ENCODE peak calls at places on chromosomes 2 and 18, in eight cellular contexts. One of them, this sample, is unnamed.

GRCh38 chr18:29874519-29875098 is 1167.9 kb downstream of the DSC3 start:
- DNase-seq in B cell: no peak
- DNase-seq in endodermal cell: peak
- DNase-seq in astrocyte of the spinal cord: peak
- DNase-seq in foreskin fibroblast: peak
- DNase-seq in neural progenitor cell: peak
- DNase-seq in body of pancreas: no peak
- DNase-seq in RWPE1: peak
- DNase-seq in this sample: no peak

GRCh38 chr2:119112230-119112629 is 46.3 kb downstream of the C1QL2 start:
- DNase-seq in B cell: no peak
- DNase-seq in endodermal cell: peak
- DNase-seq in astrocyte of the spinal cord: no peak
- DNase-seq in foreskin fibroblast: no peak
- DNase-seq in neural progenitor cell: no peak
- DNase-seq in body of pancreas: no peak
- DNase-seq in RWPE1: no peak
- DNase-seq in this sample: no peak

GRCh38 chr2:100058014-100058310 is 84.4 kb downstream of the AFF3 start:
- DNase-seq in B cell: no peak
- DNase-seq in endodermal cell: no peak
- DNase-seq in astrocyte of the spinal cord: peak
- DNase-seq in foreskin fibroblast: no peak
- DNase-seq in neural progenitor cell: no peak
- DNase-seq in body of pancreas: no peak
- DNase-seq in RWPE1: no peak
- DNase-seq in this sample: no peak

GRCh38 chr2:241314181-241314932 is 1.1 kb downstream of the HDLBP start:
- DNase-seq in B cell: no peak
- DNase-seq in endodermal cell: no peak
- DNase-seq in astrocyte of the spinal cord: peak
- DNase-seq in foreskin fibroblast: peak
- DNase-seq in neural progenitor cell: no peak
- DNase-seq in body of pancreas: no peak
- DNase-seq in RWPE1: peak
- DNase-seq in this sample: no peak

GRCh38 chr2:128797092-128797491 is 478.4 kb upstream of the HS6ST1 start:
- DNase-seq in B cell: no peak
- DNase-seq in endodermal cell: peak
- DNase-seq in astrocyte of the spinal cord: no peak
- DNase-seq in foreskin fibroblast: no peak
- DNase-seq in neural progenitor cell: no peak
- DNase-seq in body of pancreas: peak
- DNase-seq in RWPE1: no peak
- DNase-seq in this sample: no peak

GRCh38 chr2:206083602-206084467 is 2.1 kb downstream of the INO80D start:
- DNase-seq in B cell: no peak
- DNase-seq in endodermal cell: peak
- DNase-seq in astrocyte of the spinal cord: peak
- DNase-seq in foreskin fibroblast: peak
- DNase-seq in neural progenitor cell: peak
- DNase-seq in body of pancreas: peak
- DNase-seq in RWPE1: no peak
- DNase-seq in this sample: no peak

GRCh38 chr2:9178905-9179571 is 27.6 kb upstream of the ASAP2 start:
- DNase-seq in B cell: no peak
- DNase-seq in endodermal cell: no peak
- DNase-seq in astrocyte of the spinal cord: peak
- DNase-seq in foreskin fibroblast: peak
- DNase-seq in neural progenitor cell: no peak
- DNase-seq in body of pancreas: peak
- DNase-seq in RWPE1: peak
- DNase-seq in this sample: no peak

GRCh38 chr2:50953021-50953420 is 78.9 kb downstream of the NRXN1 start:
- DNase-seq in B cell: no peak
- DNase-seq in endodermal cell: no peak
- DNase-seq in astrocyte of the spinal cord: peak
- DNase-seq in foreskin fibroblast: peak
- DNase-seq in neural progenitor cell: no peak
- DNase-seq in body of pancreas: no peak
- DNase-seq in RWPE1: peak
- DNase-seq in this sample: no peak

GRCh38 chr2:127085260-127085666 is 21.7 kb downstream of the BIN1 start:
- DNase-seq in B cell: peak
- DNase-seq in endodermal cell: no peak
- DNase-seq in astrocyte of the spinal cord: no peak
- DNase-seq in foreskin fibroblast: peak
- DNase-seq in neural progenitor cell: peak
- DNase-seq in body of pancreas: no peak
- DNase-seq in RWPE1: peak
- DNase-seq in this sample: no peak

GRCh38 chr2:235721586-235721985 is 227.7 kb downstream of the AGAP1 start:
- DNase-seq in B cell: no peak
- DNase-seq in endodermal cell: no peak
- DNase-seq in astrocyte of the spinal cord: no peak
- DNase-seq in foreskin fibroblast: no peak
- DNase-seq in neural progenitor cell: no peak
- DNase-seq in body of pancreas: no peak
- DNase-seq in RWPE1: no peak
- DNase-seq in this sample: no peak

GRCh38 chr18:11053293-11053692 is 96.1 kb downstream of the PIEZO2 start:
- DNase-seq in B cell: no peak
- DNase-seq in endodermal cell: no peak
- DNase-seq in astrocyte of the spinal cord: no peak
- DNase-seq in foreskin fibroblast: no peak
- DNase-seq in neural progenitor cell: no peak
- DNase-seq in body of pancreas: no peak
- DNase-seq in RWPE1: no peak
- DNase-seq in this sample: no peak

GRCh38 chr2:85433511-85434089 is 15.1 kb downstream of the SH2D6 start:
- DNase-seq in B cell: no peak
- DNase-seq in endodermal cell: peak
- DNase-seq in astrocyte of the spinal cord: peak
- DNase-seq in foreskin fibroblast: peak
- DNase-seq in neural progenitor cell: no peak
- DNase-seq in body of pancreas: peak
- DNase-seq in RWPE1: peak
- DNase-seq in this sample: no peak

GRCh38 chr18:23355206-23355605 is 97.9 kb upstream of the RIOK3 start:
- DNase-seq in B cell: no peak
- DNase-seq in endodermal cell: no peak
- DNase-seq in astrocyte of the spinal cord: no peak
- DNase-seq in foreskin fibroblast: no peak
- DNase-seq in neural progenitor cell: no peak
- DNase-seq in body of pancreas: no peak
- DNase-seq in RWPE1: no peak
- DNase-seq in this sample: no peak

GRCh38 chr2:43312751-43313641 is 86.6 kb upstream of the ZFP36L2 start:
- DNase-seq in B cell: no peak
- DNase-seq in endodermal cell: no peak
- DNase-seq in astrocyte of the spinal cord: peak
- DNase-seq in foreskin fibroblast: peak
- DNase-seq in neural progenitor cell: no peak
- DNase-seq in body of pancreas: peak
- DNase-seq in RWPE1: no peak
- DNase-seq in this sample: no peak

GRCh38 chr18:75624836-75625235 is 197.3 kb upstream of the SMIM21 start:
- DNase-seq in B cell: no peak
- DNase-seq in endodermal cell: no peak
- DNase-seq in astrocyte of the spinal cord: peak
- DNase-seq in foreskin fibroblast: no peak
- DNase-seq in neural progenitor cell: no peak
- DNase-seq in body of pancreas: no peak
- DNase-seq in RWPE1: no peak
- DNase-seq in this sample: no peak

GRCh38 chr2:190093793-190094192 is 31.3 kb upstream of the MSTN start:
- DNase-seq in B cell: no peak
- DNase-seq in endodermal cell: no peak
- DNase-seq in astrocyte of the spinal cord: no peak
- DNase-seq in foreskin fibroblast: peak
- DNase-seq in neural progenitor cell: no peak
- DNase-seq in body of pancreas: no peak
- DNase-seq in RWPE1: no peak
- DNase-seq in this sample: no peak

GRCh38 chr2:26845021-26845420 is 2.9 kb upstream of the DPYSL5 start:
- DNase-seq in B cell: no peak
- DNase-seq in endodermal cell: no peak
- DNase-seq in astrocyte of the spinal cord: no peak
- DNase-seq in foreskin fibroblast: no peak
- DNase-seq in neural progenitor cell: no peak
- DNase-seq in body of pancreas: no peak
- DNase-seq in RWPE1: no peak
- DNase-seq in this sample: no peak

GRCh38 chr2:26846334-26846863 is 1.5 kb upstream of the DPYSL5 start:
- DNase-seq in B cell: peak
- DNase-seq in endodermal cell: peak
- DNase-seq in astrocyte of the spinal cord: peak
- DNase-seq in foreskin fibroblast: peak
- DNase-seq in neural progenitor cell: peak
- DNase-seq in body of pancreas: peak
- DNase-seq in RWPE1: peak
- DNase-seq in this sample: peak

GRCh38 chr2:26838121-26838906 is 9.6 kb upstream of the DPYSL5 start:
- DNase-seq in B cell: no peak
- DNase-seq in endodermal cell: no peak
- DNase-seq in astrocyte of the spinal cord: peak
- DNase-seq in foreskin fibroblast: peak
- DNase-seq in neural progenitor cell: peak
- DNase-seq in body of pancreas: no peak
- DNase-seq in RWPE1: no peak
- DNase-seq in this sample: no peak

GRCh38 chr2:26843041-26843440 is 4.9 kb upstream of the DPYSL5 start:
- DNase-seq in B cell: no peak
- DNase-seq in endodermal cell: no peak
- DNase-seq in astrocyte of the spinal cord: no peak
- DNase-seq in foreskin fibroblast: no peak
- DNase-seq in neural progenitor cell: no peak
- DNase-seq in body of pancreas: no peak
- DNase-seq in RWPE1: no peak
- DNase-seq in this sample: no peak

DNA sequence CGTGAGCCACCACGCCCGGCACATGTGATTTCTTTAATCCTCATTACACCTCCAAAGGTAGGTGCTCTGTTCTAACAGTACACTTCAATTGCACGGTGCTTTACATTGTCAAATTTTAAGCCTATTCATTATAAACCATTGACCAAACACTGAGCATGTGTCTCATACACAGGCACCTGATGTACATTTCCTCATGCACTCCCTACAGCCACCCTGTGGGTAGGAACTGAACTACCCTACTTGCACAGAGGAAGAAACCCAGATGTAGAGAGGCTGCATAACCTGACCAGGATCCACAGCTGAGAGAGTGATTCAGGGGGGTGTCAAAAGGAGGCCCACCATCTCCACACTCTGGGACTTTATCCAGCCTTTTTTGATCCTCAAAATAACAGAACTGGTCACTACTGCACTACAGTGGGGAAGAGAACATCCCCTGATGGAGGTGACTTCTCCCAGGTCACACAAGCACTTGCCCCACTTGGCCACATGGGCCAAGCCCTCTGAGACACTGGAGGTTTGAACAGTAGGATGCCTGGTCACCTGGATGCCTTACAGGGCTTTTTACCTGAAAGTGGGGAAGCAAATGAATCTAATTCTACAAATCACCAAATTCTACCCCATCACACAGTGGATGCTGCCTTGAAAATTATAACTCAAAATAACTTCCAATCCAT is 6.9 kb upstream of the DPYSL5 start:
- DNase-seq in B cell: no peak
- DNase-seq in endodermal cell: no peak
- DNase-seq in astrocyte of the spinal cord: no peak
- DNase-seq in foreskin fibroblast: no peak
- DNase-seq in neural progenitor cell: no peak
- DNase-seq in body of pancreas: no peak
- DNase-seq in RWPE1: no peak
- DNase-seq in this sample: no peak
- TF ChIP-seq CTCF in B cell: no peak
- TF ChIP-seq CTCF in endodermal cell: peak
- TF ChIP-seq CTCF in astrocyte of the spinal cord: no peak
- TF ChIP-seq CTCF in foreskin fibroblast: peak
- TF ChIP-seq CTCF in neural progenitor cell: peak
- TF ChIP-seq CTCF in body of pancreas: no peak
- TF ChIP-seq CTCF in RWPE1: no peak
- TF ChIP-seq CTCF in this sample: no peak

DNA sequence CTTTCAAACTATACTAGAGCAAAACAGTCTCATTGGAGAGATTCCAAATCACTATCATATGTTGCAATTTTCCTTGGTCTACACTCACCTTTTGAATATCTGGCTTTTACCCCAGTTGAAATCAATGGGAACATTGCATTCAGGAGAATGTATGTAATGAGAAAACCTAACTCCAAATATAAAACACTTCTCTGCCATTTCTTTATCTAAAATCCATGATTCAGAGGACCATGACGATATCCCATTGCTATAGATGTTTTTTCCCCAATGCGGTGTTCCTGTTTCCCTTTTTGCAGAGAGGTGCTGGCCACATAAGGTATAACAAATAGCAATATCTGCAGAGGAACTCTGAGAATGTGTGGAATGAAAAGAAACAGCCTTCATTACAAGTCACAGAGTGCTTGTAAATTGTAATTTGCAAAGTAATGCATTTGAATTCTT is 3.7 kb upstream of the RFX8 start:
- DNase-seq in B cell: no peak
- DNase-seq in endodermal cell: no peak
- DNase-seq in astrocyte of the spinal cord: peak
- DNase-seq in foreskin fibroblast: peak
- DNase-seq in neural progenitor cell: no peak
- DNase-seq in body of pancreas: no peak
- DNase-seq in RWPE1: no peak
- DNase-seq in this sample: no peak
- TF ChIP-seq CTCF in B cell: no peak
- TF ChIP-seq CTCF in endodermal cell: no peak
- TF ChIP-seq CTCF in astrocyte of the spinal cord: no peak
- TF ChIP-seq CTCF in foreskin fibroblast: no peak
- TF ChIP-seq CTCF in neural progenitor cell: no peak
- TF ChIP-seq CTCF in body of pancreas: no peak
- TF ChIP-seq CTCF in RWPE1: no peak
- TF ChIP-seq CTCF in this sample: no peak

DNA sequence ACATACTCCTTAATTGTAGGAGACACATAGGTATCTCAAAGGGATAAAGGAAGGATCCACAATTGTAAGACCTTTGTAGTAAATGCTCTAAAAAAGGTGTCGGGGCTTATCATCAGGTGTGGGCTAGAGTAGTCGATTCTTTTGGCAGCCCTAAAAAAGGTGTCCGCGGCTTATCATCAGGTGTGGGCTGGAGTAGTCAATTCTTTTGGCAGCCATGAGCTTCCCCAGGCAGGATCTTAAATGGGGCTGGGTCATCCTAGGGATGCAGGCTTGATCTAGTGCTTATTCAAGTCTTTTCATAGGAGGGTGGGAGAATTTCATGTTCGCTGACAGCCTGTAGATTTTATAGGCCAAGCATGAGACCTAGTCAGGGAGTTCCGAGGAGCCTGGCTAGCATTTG is 406.4 kb upstream of the VWC2L start:
- DNase-seq in B cell: no peak
- DNase-seq in endodermal cell: peak
- DNase-seq in astrocyte of the spinal cord: no peak
- DNase-seq in foreskin fibroblast: no peak
- DNase-seq in neural progenitor cell: no peak
- DNase-seq in body of pancreas: no peak
- DNase-seq in RWPE1: no peak
- DNase-seq in this sample: no peak
- TF ChIP-seq CTCF in B cell: no peak
- TF ChIP-seq CTCF in endodermal cell: no peak
- TF ChIP-seq CTCF in astrocyte of the spinal cord: no peak
- TF ChIP-seq CTCF in foreskin fibroblast: no peak
- TF ChIP-seq CTCF in neural progenitor cell: no peak
- TF ChIP-seq CTCF in body of pancreas: no peak
- TF ChIP-seq CTCF in RWPE1: no peak
- TF ChIP-seq CTCF in this sample: no peak

GRCh38 chr2:73260338-73260984 is 23.8 kb downstream of the FBXO41 start:
- DNase-seq in B cell: no peak
- DNase-seq in endodermal cell: peak
- DNase-seq in astrocyte of the spinal cord: peak
- DNase-seq in foreskin fibroblast: peak
- DNase-seq in neural progenitor cell: peak
- DNase-seq in body of pancreas: peak
- DNase-seq in RWPE1: peak
- DNase-seq in this sample: no peak
- TF ChIP-seq CTCF in B cell: no peak
- TF ChIP-seq CTCF in endodermal cell: peak
- TF ChIP-seq CTCF in astrocyte of the spinal cord: peak
- TF ChIP-seq CTCF in foreskin fibroblast: peak
- TF ChIP-seq CTCF in neural progenitor cell: peak
- TF ChIP-seq CTCF in body of pancreas: peak
- TF ChIP-seq CTCF in RWPE1: peak
- TF ChIP-seq CTCF in this sample: no peak